ENCODE peak calls at places on chromosomes 2 and 18, in seven cellular contexts. One of them, this sample, is unnamed.

GRCh38 chr2:80312282-80312839 is 7.8 kb upstream of the LRRTM1 start:
- DNase-seq in aorta: no peak
- DNase-seq in CD8-positive, alpha-beta T cell: no peak
- DNase-seq in AG08395: no peak
- DNase-seq in ELR: no peak
- DNase-seq in tibial nerve: no peak
- DNase-seq in T-helper 9 cell: no peak
- DNase-seq in this sample: no peak

GRCh38 chr18:60892441-60892840 is 440.8 kb upstream of the CDH20 start:
- DNase-seq in aorta: no peak
- DNase-seq in CD8-positive, alpha-beta T cell: no peak
- DNase-seq in AG08395: no peak
- DNase-seq in ELR: peak
- DNase-seq in tibial nerve: no peak
- DNase-seq in T-helper 9 cell: no peak
- DNase-seq in this sample: no peak

GRCh38 chr2:77604953-77605947 is 83.1 kb upstream of the LRRTM4 start:
- DNase-seq in aorta: no peak
- DNase-seq in CD8-positive, alpha-beta T cell: no peak
- DNase-seq in AG08395: no peak
- DNase-seq in ELR: no peak
- DNase-seq in tibial nerve: no peak
- DNase-seq in T-helper 9 cell: no peak
- DNase-seq in this sample: no peak

GRCh38 chr2:69645026-69645425 is 1.5 kb upstream of the AAK1 start:
- DNase-seq in aorta: no peak
- DNase-seq in CD8-positive, alpha-beta T cell: peak
- DNase-seq in AG08395: no peak
- DNase-seq in ELR: peak
- DNase-seq in tibial nerve: no peak
- DNase-seq in T-helper 9 cell: peak
- DNase-seq in this sample: no peak

GRCh38 chr2:238107525-238108422 is 7.6 kb downstream of the ESPNL start:
- DNase-seq in aorta: peak
- DNase-seq in CD8-positive, alpha-beta T cell: no peak
- DNase-seq in AG08395: no peak
- DNase-seq in ELR: no peak
- DNase-seq in tibial nerve: no peak
- DNase-seq in T-helper 9 cell: no peak
- DNase-seq in this sample: no peak

GRCh38 chr2:128327180-128327964 is 8.7 kb upstream of the HS6ST1 start:
- DNase-seq in aorta: no peak
- DNase-seq in CD8-positive, alpha-beta T cell: no peak
- DNase-seq in AG08395: no peak
- DNase-seq in ELR: no peak
- DNase-seq in tibial nerve: no peak
- DNase-seq in T-helper 9 cell: no peak
- DNase-seq in this sample: no peak

GRCh38 chr2:100059638-100060037 is 82.8 kb downstream of the AFF3 start:
- DNase-seq in aorta: no peak
- DNase-seq in CD8-positive, alpha-beta T cell: no peak
- DNase-seq in AG08395: peak
- DNase-seq in ELR: no peak
- DNase-seq in tibial nerve: no peak
- DNase-seq in T-helper 9 cell: no peak
- DNase-seq in this sample: no peak

GRCh38 chr2:129849559-129850160 is 129.8 kb upstream of the RAB6C start:
- DNase-seq in aorta: no peak
- DNase-seq in CD8-positive, alpha-beta T cell: no peak
- DNase-seq in AG08395: peak
- DNase-seq in ELR: peak
- DNase-seq in tibial nerve: no peak
- DNase-seq in T-helper 9 cell: no peak
- DNase-seq in this sample: no peak

GRCh38 chr2:177239934-177240600 is 24.5 kb downstream of the NFE2L2 start:
- DNase-seq in aorta: peak
- DNase-seq in CD8-positive, alpha-beta T cell: no peak
- DNase-seq in AG08395: peak
- DNase-seq in ELR: peak
- DNase-seq in tibial nerve: no peak
- DNase-seq in T-helper 9 cell: no peak
- DNase-seq in this sample: no peak

GRCh38 chr2:147471126-147471525 is 373.7 kb upstream of the ACVR2A start:
- DNase-seq in aorta: no peak
- DNase-seq in CD8-positive, alpha-beta T cell: no peak
- DNase-seq in AG08395: no peak
- DNase-seq in ELR: no peak
- DNase-seq in tibial nerve: no peak
- DNase-seq in T-helper 9 cell: no peak
- DNase-seq in this sample: no peak

GRCh38 chr2:122194546-122194945 is 439.1 kb downstream of the TSN start:
- DNase-seq in aorta: no peak
- DNase-seq in CD8-positive, alpha-beta T cell: no peak
- DNase-seq in AG08395: no peak
- DNase-seq in ELR: no peak
- DNase-seq in tibial nerve: no peak
- DNase-seq in T-helper 9 cell: no peak
- DNase-seq in this sample: no peak

GRCh38 chr2:113080134-113080533 is 12.4 kb downstream of the IL1F10 start:
- DNase-seq in aorta: no peak
- DNase-seq in CD8-positive, alpha-beta T cell: peak
- DNase-seq in AG08395: peak
- DNase-seq in ELR: peak
- DNase-seq in tibial nerve: no peak
- DNase-seq in T-helper 9 cell: no peak
- DNase-seq in this sample: no peak

GRCh38 chr18:54149078-54149697 is 75.3 kb downstream of the MBD2 start:
- DNase-seq in aorta: peak
- DNase-seq in CD8-positive, alpha-beta T cell: no peak
- DNase-seq in AG08395: peak
- DNase-seq in ELR: peak
- DNase-seq in tibial nerve: no peak
- DNase-seq in T-helper 9 cell: no peak
- DNase-seq in this sample: no peak

GRCh38 chr2:85434677-85435076 is 16.2 kb downstream of the SH2D6 start:
- DNase-seq in aorta: no peak
- DNase-seq in CD8-positive, alpha-beta T cell: no peak
- DNase-seq in AG08395: no peak
- DNase-seq in ELR: no peak
- DNase-seq in tibial nerve: no peak
- DNase-seq in T-helper 9 cell: no peak
- DNase-seq in this sample: no peak

GRCh38 chr2:174486614-174487535 is at the start of gene GPR155:
- DNase-seq in aorta: peak
- DNase-seq in CD8-positive, alpha-beta T cell: peak
- DNase-seq in AG08395: peak
- DNase-seq in ELR: peak
- DNase-seq in tibial nerve: peak
- DNase-seq in T-helper 9 cell: peak
- DNase-seq in this sample: peak

GRCh38 chr2:174603280-174603679 is 5.7 kb upstream of the WIPF1 start:
- DNase-seq in aorta: peak
- DNase-seq in CD8-positive, alpha-beta T cell: no peak
- DNase-seq in AG08395: peak
- DNase-seq in ELR: peak
- DNase-seq in tibial nerve: peak
- DNase-seq in T-helper 9 cell: peak
- DNase-seq in this sample: no peak

GRCh38 chr2:156437272-156437671 is 1.1 kb downstream of the GPD2 start:
- DNase-seq in aorta: peak
- DNase-seq in CD8-positive, alpha-beta T cell: no peak
- DNase-seq in AG08395: peak
- DNase-seq in ELR: peak
- DNase-seq in tibial nerve: peak
- DNase-seq in T-helper 9 cell: no peak
- DNase-seq in this sample: peak

GRCh38 chr18:74524097-74524496 is 10.2 kb upstream of the CNDP1 start:
- DNase-seq in aorta: no peak
- DNase-seq in CD8-positive, alpha-beta T cell: no peak
- DNase-seq in AG08395: no peak
- DNase-seq in ELR: no peak
- DNase-seq in tibial nerve: no peak
- DNase-seq in T-helper 9 cell: no peak
- DNase-seq in this sample: no peak

GRCh38 chr2:119484834-119485233 is 39.4 kb downstream of the SCTR start:
- DNase-seq in aorta: no peak
- DNase-seq in CD8-positive, alpha-beta T cell: no peak
- DNase-seq in AG08395: no peak
- DNase-seq in ELR: no peak
- DNase-seq in tibial nerve: no peak
- DNase-seq in T-helper 9 cell: no peak
- DNase-seq in this sample: no peak

GRCh38 chr2:237154050-237154638 is 68.5 kb downstream of the COPS8 start:
- DNase-seq in aorta: no peak
- DNase-seq in CD8-positive, alpha-beta T cell: no peak
- DNase-seq in AG08395: peak
- DNase-seq in ELR: peak
- DNase-seq in tibial nerve: no peak
- DNase-seq in T-helper 9 cell: peak
- DNase-seq in this sample: no peak

GRCh38 chr2:3728104-3729054 is 25.0 kb downstream of the DCDC2C start:
- DNase-seq in aorta: peak
- DNase-seq in CD8-positive, alpha-beta T cell: no peak
- DNase-seq in AG08395: peak
- DNase-seq in ELR: peak
- DNase-seq in tibial nerve: no peak
- DNase-seq in T-helper 9 cell: no peak
- DNase-seq in this sample: no peak

GRCh38 chr2:147551331-147551730 is 293.5 kb upstream of the ACVR2A start:
- DNase-seq in aorta: no peak
- DNase-seq in CD8-positive, alpha-beta T cell: no peak
- DNase-seq in AG08395: no peak
- DNase-seq in ELR: no peak
- DNase-seq in tibial nerve: no peak
- DNase-seq in T-helper 9 cell: no peak
- DNase-seq in this sample: no peak

GRCh38 chr2:28802975-28803429 is 7.6 kb upstream of the SPDYA start:
- DNase-seq in aorta: no peak
- DNase-seq in CD8-positive, alpha-beta T cell: no peak
- DNase-seq in AG08395: no peak
- DNase-seq in ELR: no peak
- DNase-seq in tibial nerve: no peak
- DNase-seq in T-helper 9 cell: no peak
- DNase-seq in this sample: no peak

GRCh38 chr2:16828044-16828827 is 162.6 kb upstream of the CYRIA start:
- DNase-seq in aorta: no peak
- DNase-seq in CD8-positive, alpha-beta T cell: no peak
- DNase-seq in AG08395: no peak
- DNase-seq in ELR: no peak
- DNase-seq in tibial nerve: no peak
- DNase-seq in T-helper 9 cell: no peak
- DNase-seq in this sample: no peak

GRCh38 chr2:62811086-62811485 is 105.6 kb downstream of the EHBP1 start:
- DNase-seq in aorta: no peak
- DNase-seq in CD8-positive, alpha-beta T cell: no peak
- DNase-seq in AG08395: no peak
- DNase-seq in ELR: no peak
- DNase-seq in tibial nerve: no peak
- DNase-seq in T-helper 9 cell: no peak
- DNase-seq in this sample: no peak

GRCh38 chr2:214034417-214034816 is 376.4 kb upstream of the VWC2L start:
- DNase-seq in aorta: no peak
- DNase-seq in CD8-positive, alpha-beta T cell: no peak
- DNase-seq in AG08395: no peak
- DNase-seq in ELR: no peak
- DNase-seq in tibial nerve: no peak
- DNase-seq in T-helper 9 cell: no peak
- DNase-seq in this sample: no peak

GRCh38 chr2:112547333-112547732 is 5.1 kb downstream of the POLR1B start:
- DNase-seq in aorta: no peak
- DNase-seq in CD8-positive, alpha-beta T cell: no peak
- DNase-seq in AG08395: no peak
- DNase-seq in ELR: peak
- DNase-seq in tibial nerve: no peak
- DNase-seq in T-helper 9 cell: no peak
- DNase-seq in this sample: no peak

GRCh38 chr2:111712361-111712760 is 171.6 kb downstream of the ANAPC1 start:
- DNase-seq in aorta: no peak
- DNase-seq in CD8-positive, alpha-beta T cell: no peak
- DNase-seq in AG08395: no peak
- DNase-seq in ELR: no peak
- DNase-seq in tibial nerve: no peak
- DNase-seq in T-helper 9 cell: no peak
- DNase-seq in this sample: peak

GRCh38 chr18:494602-494983 is 5.9 kb downstream of the COLEC12 start:
- DNase-seq in aorta: no peak
- DNase-seq in CD8-positive, alpha-beta T cell: no peak
- DNase-seq in AG08395: peak
- DNase-seq in ELR: peak
- DNase-seq in tibial nerve: no peak
- DNase-seq in T-helper 9 cell: no peak
- DNase-seq in this sample: no peak

GRCh38 chr18:23648930-23649622 is 13.6 kb downstream of the ANKRD29 start:
- DNase-seq in aorta: no peak
- DNase-seq in CD8-positive, alpha-beta T cell: no peak
- DNase-seq in AG08395: no peak
- DNase-seq in ELR: no peak
- DNase-seq in tibial nerve: no peak
- DNase-seq in T-helper 9 cell: no peak
- DNase-seq in this sample: no peak

GRCh38 chr2:112679484-112679883 is 33.7 kb downstream of the SLC20A1 start:
- DNase-seq in aorta: no peak
- DNase-seq in CD8-positive, alpha-beta T cell: no peak
- DNase-seq in AG08395: peak
- DNase-seq in ELR: peak
- DNase-seq in tibial nerve: no peak
- DNase-seq in T-helper 9 cell: no peak
- DNase-seq in this sample: no peak